ENCODE peak calls at places on chromosomes 11 and 22, in six cellular contexts. X is neuronal stem cell, U is GM12878, A is ascending aorta, N is endodermal cell, R is cardiac muscle cell. L is an unnamed sample.

GRCh38 chr22:46828323-46829139 is 66.1 kb downstream of the TBC1D22A start:
- DNase-seq in X (no peak), U (no peak), A (peak; percentile 35), N (peak; percentile 27), R (no peak), L (no peak)

GRCh38 chr11:118002541-118003019 is 16.4 kb downstream of the IL10RA start:
- DNase-seq in X (peak; percentile 31), U (no peak), A (no peak), N (no peak), R (no peak), L (peak; percentile 72)

GRCh38 chr11:120125509-120125908 is 12.4 kb downstream of the TRIM29 start:
- DNase-seq in X (no peak), U (no peak), A (no peak), N (no peak), R (no peak), L (no peak)

GRCh38 chr11:57481915-57482781 is 21.8 kb downstream of the RTN4RL2 start:
- DNase-seq in X (no peak), U (no peak), A (no peak), N (peak; percentile 63), R (no peak), L (no peak)

GRCh38 chr11:14713518-14714244 is 70.1 kb downstream of the PDE3B start:
- DNase-seq in X (no peak), U (no peak), A (no peak), N (no peak), R (no peak), L (no peak)

GRCh38 chr11:68040121-68040956 is 1.5 kb downstream of the TCIRG1 start:
- DNase-seq in X (no peak), U (peak; percentile 21), A (peak; percentile 88), N (peak; percentile 90), R (peak; percentile 84), L (peak; percentile 66)

GRCh38 chr22:41661088-41661487 is 27.6 kb downstream of the SNU13 start:
- DNase-seq in X (no peak), U (no peak), A (no peak), N (no peak), R (no peak), L (no peak)

GRCh38 chr11:67060111-67060522 is 3.5 kb downstream of the RHOD start:
- DNase-seq in X (no peak), U (no peak), A (no peak), N (no peak), R (no peak), L (no peak)

GRCh38 chr11:17773674-17774073 is 39.1 kb downstream of the KCNC1 start:
- DNase-seq in X (no peak), U (no peak), A (no peak), N (no peak), R (no peak), L (no peak)

GRCh38 chr22:35323305-35323704 is 23.6 kb downstream of the TOM1 start:
- DNase-seq in X (no peak), U (no peak), A (no peak), N (no peak), R (no peak), L (no peak)

GRCh38 chr11:84634309-84634708 is 992.8 kb downstream of the DLG2 start:
- DNase-seq in X (no peak), U (no peak), A (no peak), N (no peak), R (no peak), L (no peak)

GRCh38 chr22:18024276-18024939 is at the start of gene MICAL3:
- DNase-seq in X (peak; percentile 54), U (no peak), A (peak; percentile 75), N (peak; percentile 76), R (peak; percentile 85), L (peak; percentile 57)

GRCh38 chr11:102730036-102730815 is 5.5 kb upstream of the MMP8 start:
- DNase-seq in X (no peak), U (no peak), A (no peak), N (no peak), R (no peak), L (no peak)

GRCh38 chr11:46064221-46064620 is 57.0 kb downstream of the PHF21A start:
- DNase-seq in X (no peak), U (no peak), A (no peak), N (no peak), R (peak; percentile 41), L (no peak)

GRCh38 chr22:43001271-43002197 is 13.4 kb downstream of the PACSIN2 start:
- DNase-seq in X (no peak), U (no peak), A (no peak), N (no peak), R (no peak), L (no peak)
- H3K4me3 ChIP-seq in X (no peak overlapping the region), U (peak overlapping the region; percentile 22), A (no peak overlapping the region), N (no peak overlapping the region), R (no peak overlapping the region), L (no peak overlapping the region)

GRCh38 chr22:37132773-37133172 is 16.9 kb downstream of the IL2RB start:
- DNase-seq in X (no peak), U (no peak), A (no peak), N (no peak), R (no peak), L (no peak)
- H3K36me3 ChIP-seq in X (no peaks in the 10 kb centered on the region), U (peaks cover 20% of the 10 kb centered on the region), A (no peaks in the 10 kb centered on the region), N (no peaks in the 10 kb centered on the region), R (no peaks in the 10 kb centered on the region), L (no peaks in the 10 kb centered on the region)

GRCh38 chr22:48427731-48428211 is 1399.9 kb downstream of the BRD1 start:
- DNase-seq in X (no peak), U (no peak), A (peak; percentile 54), N (peak; percentile 59), R (no peak), L (no peak)
- H3K4me3 ChIP-seq in X (no peak overlapping the region), U (no peak overlapping the region), A (no peak overlapping the region), N (no peak overlapping the region), R (no peak overlapping the region), L (no peak overlapping the region)

DNA sequence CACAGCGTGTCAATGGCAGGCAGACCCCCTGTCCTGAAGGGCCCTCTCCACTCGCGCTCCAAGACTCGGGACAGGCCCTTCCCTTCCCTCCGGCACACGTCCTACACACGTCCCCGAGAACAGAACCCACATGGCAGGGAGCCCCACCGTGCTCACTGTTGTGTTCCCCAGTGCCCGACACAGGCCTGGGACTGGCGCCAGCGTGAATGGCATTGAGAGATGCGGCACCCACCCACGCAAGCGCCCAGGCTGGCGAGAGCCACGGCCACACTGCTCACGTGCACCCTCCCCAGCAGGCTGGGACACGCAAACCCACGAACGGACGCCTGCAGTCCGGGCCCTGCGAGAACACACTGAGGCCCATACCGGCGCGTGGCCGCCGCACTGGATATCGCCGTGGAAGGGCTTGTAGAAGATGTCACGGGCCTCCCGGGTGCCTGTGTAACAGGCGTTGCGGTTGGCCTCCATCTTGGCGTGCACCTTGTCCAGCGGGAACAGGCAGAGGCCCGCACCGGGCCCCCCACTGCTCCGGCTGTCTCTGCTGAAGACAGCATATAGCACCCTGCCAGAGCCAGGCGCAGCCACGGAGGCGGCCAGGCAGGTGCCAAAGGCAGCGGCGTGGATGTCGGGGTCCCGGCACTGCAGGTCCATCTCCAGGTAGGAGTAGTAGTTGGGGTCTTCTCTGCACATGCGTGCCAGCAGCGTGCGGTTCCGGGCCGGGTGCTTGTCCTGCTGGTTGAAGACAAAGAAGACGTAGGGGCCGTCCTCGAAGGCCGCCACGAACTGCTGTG is 18.1 kb downstream of the PLXNB2 start:
- DNase-seq in X (no peak), U (no peak), A (no peak), N (no peak), R (no peak), L (no peak)
- H3K36me3 ChIP-seq in X (peaks cover 89% of the 10 kb centered on the region), U (peaks cover 10% of the 10 kb centered on the region), A (peaks cover 55% of the 10 kb centered on the region), N (peaks cover 16% of the 10 kb centered on the region), R (peaks cover 30% of the 10 kb centered on the region), L (peaks cover 61% of the 10 kb centered on the region)

GRCh38 chr11:96257972-96258951 is 84.7 kb downstream of the MAML2 start:
- DNase-seq in X (no peak), U (no peak), A (no peak), N (no peak), R (no peak), L (no peak)

GRCh38 chr11:96254854-96255253 is 88.1 kb downstream of the MAML2 start:
- DNase-seq in X (no peak), U (no peak), A (no peak), N (no peak), R (no peak), L (no peak)

GRCh38 chr11:96256213-96256580 is 86.8 kb downstream of the MAML2 start:
- DNase-seq in X (no peak), U (no peak), A (no peak), N (no peak), R (no peak), L (no peak)

GRCh38 chr11:96257036-96257435 is 86.0 kb downstream of the MAML2 start:
- DNase-seq in X (no peak), U (no peak), A (no peak), N (no peak), R (no peak), L (no peak)

DNA sequence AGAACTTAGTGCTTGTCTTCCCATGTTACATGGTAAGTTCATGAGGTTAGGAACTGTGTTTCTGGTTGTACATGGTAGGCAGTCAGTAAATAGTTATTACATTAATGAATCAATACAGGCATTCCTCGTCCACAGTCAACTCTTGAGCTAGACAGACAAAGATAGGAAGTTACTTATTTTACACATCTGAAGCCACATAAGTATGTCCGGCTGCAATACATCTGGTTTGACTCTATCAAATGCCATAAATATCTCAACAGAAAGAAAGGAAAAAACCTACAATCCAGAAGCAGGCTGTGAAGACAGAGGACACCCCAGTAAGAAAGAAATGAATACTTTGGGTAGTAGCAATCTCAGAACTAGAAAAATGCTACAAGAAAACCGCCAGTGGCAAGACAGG is 86.4 kb downstream of the MAML2 start:
- DNase-seq in X (no peak), U (no peak), A (no peak), N (no peak), R (no peak), L (no peak)
- H3K4me3 ChIP-seq in X (no peak overlapping the region), U (peak overlapping the region; percentile 15), A (no peak overlapping the region), N (no peak overlapping the region), R (no peak overlapping the region), L (no peak overlapping the region)

DNA sequence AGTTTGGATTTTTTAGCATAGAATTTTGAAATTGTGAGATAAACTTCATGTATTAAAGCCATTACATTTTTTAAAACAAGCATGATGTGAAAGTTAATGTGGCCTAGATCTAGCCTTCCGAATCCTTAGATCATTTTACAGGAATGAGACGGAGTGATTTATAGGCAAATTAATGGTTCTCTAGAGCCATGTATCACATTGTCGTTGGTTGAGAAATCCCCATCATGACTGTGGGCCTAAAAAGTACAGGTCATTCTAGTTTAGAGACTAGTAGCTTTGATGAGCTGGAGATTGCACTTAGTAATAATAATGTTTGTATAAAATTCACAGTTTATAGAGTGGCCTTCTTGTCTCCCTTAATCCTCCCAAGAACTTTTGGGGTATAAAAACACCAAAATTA is 7.1 kb downstream of the EWSR1 start:
- DNase-seq in X (no peak), U (no peak), A (no peak), N (no peak), R (no peak), L (no peak)
- H3K36me3 ChIP-seq in X (peaks cover 100% of the 10 kb centered on the region), U (peaks cover 64% of the 10 kb centered on the region), A (peaks cover 61% of the 10 kb centered on the region), N (peaks cover 98% of the 10 kb centered on the region), R (peaks cover 70% of the 10 kb centered on the region), L (peaks cover 81% of the 10 kb centered on the region)